ENCODE peak calls at places on chromosome 6, in seven cellular contexts. Z, K, F, H, L, T and B are unnamed samples.
A peak's percentile ranks its signal among the peaks of the same experiment; 100 is the strongest.

GRCh38 chr6:131731224-131731623 is 20.4 kb upstream of the CTAGE9 start:
- DNase-seq in Z (no peak), L (no peak), F (no peak), H (no peak), T (no peak), K (no peak), B (no peak)

GRCh38 chr6:124742971-124743370 is 219.3 kb upstream of the RNF217 start:
- DNase-seq in K (no peak), Z (no peak), L (peak; percentile 80), F (peak; percentile 49), T (no peak), H (no peak), B (peak; percentile 38)

GRCh38 chr6:32092760-32093497 is 16.2 kb downstream of the TNXB start:
- DNase-seq in L (no peak), Z (no peak), H (no peak), K (no peak), T (peak; percentile 51), F (peak; percentile 20), B (no peak)

GRCh38 chr6:130558131-130558530 is 192.3 kb downstream of the TMEM200A start:
- DNase-seq in F (no peak), K (no peak), H (no peak), L (no peak), Z (no peak), T (no peak), B (no peak)

GRCh38 chr6:10030942-10031537 is 383.8 kb downstream of the TFAP2A start:
- DNase-seq in T (peak; percentile 14), H (no peak), L (peak; percentile 16), K (peak; percentile 32), F (no peak), Z (no peak), B (peak; percentile 45)

GRCh38 chr6:30100585-30101422 is 12.1 kb downstream of the TRIM31 start:
- DNase-seq in H (no peak), L (peak; percentile 54), Z (no peak), K (peak; percentile 92), F (no peak), T (peak; percentile 80), B (peak; percentile 84)

GRCh38 chr6:42428326-42429041 is 23.2 kb downstream of the TRERF1 start:
- DNase-seq in H (no peak), K (no peak), T (no peak), L (no peak), F (peak; percentile 49), Z (no peak), B (no peak)

GRCh38 chr6:13800615-13801014 is 13.7 kb downstream of the MCUR1 start:
- DNase-seq in L (no peak), T (no peak), Z (no peak), F (no peak), H (no peak), K (no peak), B (no peak)

GRCh38 chr6:37516076-37516919 is 16.6 kb upstream of the CCDC167 start:
- DNase-seq in L (peak; percentile 48), F (no peak), T (peak; percentile 22), Z (no peak), K (peak; percentile 39), H (no peak), B (peak; percentile 64)

GRCh38 chr6:85287158-85287557 is 162.7 kb upstream of the NT5E start:
- DNase-seq in Z (no peak), L (no peak), T (no peak), H (no peak), F (no peak), K (no peak), B (no peak)

GRCh38 chr6:33936911-33937310 is 133.1 kb upstream of the MLN start:
- DNase-seq in Z (no peak), F (no peak), H (no peak), K (no peak), T (no peak), L (no peak), B (no peak)

GRCh38 chr6:149014631-149015171 is 267.9 kb downstream of the UST start:
- DNase-seq in H (no peak), L (no peak), K (no peak), F (peak; percentile 55), T (no peak), Z (peak; percentile 52), B (no peak)

GRCh38 chr6:121620002-121620740 is 184.7 kb downstream of the GJA1 start:
- DNase-seq in L (no peak), K (no peak), T (no peak), H (no peak), F (no peak), Z (no peak), B (no peak)

GRCh38 chr6:44304282-44305199 is 8.6 kb downstream of the AARS2 start:
- DNase-seq in L (peak; percentile 10), Z (peak; percentile 31), T (peak; percentile 38), H (no peak), F (peak; percentile 36), K (peak; percentile 44), B (peak; percentile 39)

GRCh38 chr6:3525915-3526314 is 69.1 kb upstream of the SLC22A23 start:
- DNase-seq in H (no peak), F (no peak), Z (no peak), L (peak; percentile 77), K (no peak), T (no peak), B (peak; percentile 90)

GRCh38 chr6:53128842-53129241 is 19.8 kb downstream of the GCM1 start:
- DNase-seq in H (no peak), T (no peak), Z (no peak), F (peak; percentile 72), K (no peak), L (peak; percentile 80), B (peak; percentile 91)

GRCh38 chr6:100065348-100065747 is 71.3 kb upstream of the MCHR2 start:
- DNase-seq in T (no peak), Z (no peak), K (no peak), H (no peak), F (no peak), L (no peak), B (no peak)

GRCh38 chr6:2970034-2970685 is 1.2 kb downstream of the SERPINB6 start:
- DNase-seq in F (peak; percentile 59), T (no peak), K (no peak), L (no peak), Z (no peak), H (no peak), B (no peak)

GRCh38 chr6:16064687-16065086 is 64.2 kb upstream of the MYLIP start:
- DNase-seq in K (no peak), L (no peak), F (no peak), Z (no peak), T (no peak), H (no peak), B (no peak)

DNA sequence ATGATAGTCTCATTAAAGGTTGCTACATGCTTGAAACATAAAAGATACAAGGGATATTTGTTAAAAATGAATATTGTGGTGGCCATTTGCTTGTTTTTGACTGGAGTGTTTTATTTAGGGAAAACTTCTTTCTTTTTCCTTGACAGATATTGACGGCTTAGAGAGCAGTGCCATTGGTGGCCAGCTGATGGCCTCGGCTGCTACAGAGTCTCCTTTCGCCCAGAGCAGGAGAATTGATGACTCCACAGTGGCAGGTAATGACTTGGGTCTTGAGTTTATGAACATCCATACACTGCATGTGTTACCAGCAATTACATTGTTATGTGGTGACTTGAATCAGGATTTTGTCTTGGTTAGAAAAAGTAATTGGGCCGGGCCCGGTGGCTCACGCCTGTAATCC is 67.5 kb upstream of the PBOV1 start:
- DNase-seq in Z (no peak), H (no peak), F (no peak), K (no peak), L (no peak), T (no peak), B (no peak)
- TF ChIP-seq CTCF in Z (peak; percentile 31), H (peak; percentile 20), F (no peak), K (peak; percentile 41), L (no peak), T (no peak), B (peak; percentile 23)

DNA sequence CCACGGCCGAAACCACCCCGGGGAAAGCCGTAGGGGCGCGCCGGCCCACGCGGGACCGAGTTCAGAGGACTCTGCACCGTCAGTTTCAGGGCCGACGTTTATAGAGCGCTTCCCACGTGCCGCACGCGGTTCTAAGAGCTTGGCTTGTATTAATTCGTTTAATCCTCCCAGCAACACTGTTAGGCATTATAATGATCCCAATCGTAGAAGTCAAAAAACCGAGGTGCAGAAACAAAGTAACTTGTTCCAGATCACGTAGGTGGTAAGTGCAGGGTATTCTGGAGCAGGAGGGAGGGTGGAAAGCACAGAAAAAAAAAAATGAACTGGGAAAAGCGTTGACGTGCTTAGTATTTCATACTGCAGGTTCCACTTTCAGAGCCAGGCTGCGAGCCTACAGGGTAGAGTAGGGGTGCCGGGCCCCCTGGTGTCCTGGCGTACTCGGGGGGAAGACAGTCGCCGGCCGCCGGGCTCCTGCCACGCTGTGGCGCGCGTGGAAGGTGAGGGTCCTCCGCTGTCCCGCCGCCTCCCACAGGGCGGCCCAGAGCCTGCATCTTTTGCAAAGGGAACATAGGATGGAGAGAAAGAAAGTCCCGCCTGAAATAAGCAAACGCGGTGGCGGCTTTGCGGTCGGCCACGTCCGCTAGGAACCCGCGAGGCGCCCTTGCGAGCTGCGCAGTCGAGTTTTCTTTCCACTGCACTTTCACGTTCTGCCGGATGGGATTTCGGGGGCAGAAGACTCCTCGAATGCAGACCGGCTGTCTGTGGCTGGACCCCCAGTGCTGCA is 10.2 kb upstream of the FOXF2 start:
- DNase-seq in H (no peak), L (no peak), Z (no peak), T (no peak), K (no peak), F (no peak), B (no peak)
- H3K4me3 ChIP-seq in H (no peak overlapping the region), L (no peak overlapping the region), Z (no peak overlapping the region), T (no peak overlapping the region), K (no peak overlapping the region), F (no peak overlapping the region), B (no peak overlapping the region)

GRCh38 chr6:11615214-11615602 is 77.7 kb downstream of the TMEM170B start:
- DNase-seq in F (peak; percentile 86), T (no peak), K (no peak), H (no peak), L (peak; percentile 17), Z (peak; percentile 57), B (peak; percentile 41)

GRCh38 chr6:11622156-11622555 is 84.6 kb downstream of the TMEM170B start:
- DNase-seq in F (no peak), K (no peak), T (no peak), Z (no peak), L (no peak), H (no peak), B (no peak)

GRCh38 chr6:11616200-11616611 is 78.7 kb downstream of the TMEM170B start:
- DNase-seq in H (no peak), L (no peak), F (peak; percentile 97), K (no peak), T (no peak), Z (peak; percentile 95), B (no peak)

GRCh38 chr6:11621119-11621518 is 83.6 kb downstream of the TMEM170B start:
- DNase-seq in H (no peak), L (no peak), T (no peak), Z (no peak), K (no peak), F (no peak), B (no peak)

GRCh38 chr6:11618533-11618932 is 81.0 kb downstream of the TMEM170B start:
- DNase-seq in K (no peak), L (no peak), T (no peak), H (no peak), Z (peak; percentile 41), F (peak; percentile 35), B (peak; percentile 34)
- TF ChIP-seq CTCF in K (peak; percentile 29), L (peak; percentile 29), T (peak; percentile 21), H (peak; percentile 41), Z (peak; percentile 45), F (peak; percentile 36), B (peak; percentile 22)

DNA sequence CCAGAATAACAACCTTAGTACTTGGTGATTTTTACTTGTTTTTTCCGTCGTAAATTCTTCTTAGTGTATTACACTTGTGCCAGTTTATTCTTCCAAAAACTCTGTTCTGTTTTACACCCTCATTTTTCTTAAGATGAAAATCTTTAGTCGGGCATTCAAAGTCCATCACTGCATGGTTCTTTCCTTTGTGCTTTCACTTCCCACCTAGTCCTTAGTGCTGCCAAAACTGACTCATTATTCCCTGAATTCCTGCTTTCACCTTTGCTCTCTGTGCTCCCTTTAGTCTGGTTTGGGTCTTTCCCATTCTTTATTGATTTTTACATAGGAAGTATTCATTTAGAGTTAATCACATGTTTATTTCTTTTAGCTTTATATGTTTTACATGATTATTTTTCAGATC is 3.3 kb downstream of the TRMT11 start:
- DNase-seq in Z (no peak), F (peak; percentile 35), T (no peak), H (no peak), K (peak; percentile 74), L (no peak), B (no peak)
- H3K4me3 ChIP-seq in Z (no peak overlapping the region), F (no peak overlapping the region), T (no peak overlapping the region), H (no peak overlapping the region), K (peak overlapping the region; percentile 15), L (no peak overlapping the region), B (no peak overlapping the region)